ENCODE peak calls at places on chromosome 7, in five cellular contexts. One of them, this sample, is unnamed.
A peak's percentile ranks its signal among the peaks of the same experiment; 100 is the strongest.

GRCh38 chr7:12635830-12636229 is 51.6 kb upstream of the ARL4A start:
- DNase-seq in renal cortical epithelial cell: no peak
- DNase-seq in psoas muscle: no peak
- DNase-seq in GM12865: peak; percentile 63
- DNase-seq in foreskin fibroblast: no peak
- DNase-seq in this sample: peak; percentile 13

GRCh38 chr7:19698331-19698730 is 10.5 kb downstream of the POLR1F start:
- DNase-seq in renal cortical epithelial cell: no peak
- DNase-seq in psoas muscle: no peak
- DNase-seq in GM12865: no peak
- DNase-seq in foreskin fibroblast: no peak
- DNase-seq in this sample: no peak

GRCh38 chr7:130037703-130038102 is 13.5 kb downstream of the ZC3HC1 start:
- DNase-seq in renal cortical epithelial cell: peak; percentile 18
- DNase-seq in psoas muscle: no peak
- DNase-seq in GM12865: no peak
- DNase-seq in foreskin fibroblast: no peak
- DNase-seq in this sample: no peak

GRCh38 chr7:149742075-149742701 is 31.2 kb downstream of the ZNF467 start:
- DNase-seq in renal cortical epithelial cell: peak; percentile 39
- DNase-seq in psoas muscle: peak; percentile 65
- DNase-seq in GM12865: peak; percentile 55
- DNase-seq in foreskin fibroblast: peak; percentile 39
- DNase-seq in this sample: peak; percentile 85

GRCh38 chr7:1422512-1423265 is 36.6 kb downstream of the MICALL2 start:
- DNase-seq in renal cortical epithelial cell: no peak
- DNase-seq in psoas muscle: no peak
- DNase-seq in GM12865: no peak
- DNase-seq in foreskin fibroblast: no peak
- DNase-seq in this sample: no peak

GRCh38 chr7:42342381-42342780 is 105.4 kb upstream of the GLI3 start:
- DNase-seq in renal cortical epithelial cell: no peak
- DNase-seq in psoas muscle: no peak
- DNase-seq in GM12865: no peak
- DNase-seq in foreskin fibroblast: no peak
- DNase-seq in this sample: no peak

GRCh38 chr7:83976302-83976701 is 218.3 kb downstream of the SEMA3A start:
- DNase-seq in renal cortical epithelial cell: peak; percentile 26
- DNase-seq in psoas muscle: no peak
- DNase-seq in GM12865: peak; percentile 43
- DNase-seq in foreskin fibroblast: peak; percentile 26
- DNase-seq in this sample: peak; percentile 38

GRCh38 chr7:44056681-44057080 is 8.7 kb downstream of the PGAM2 start:
- DNase-seq in renal cortical epithelial cell: no peak
- DNase-seq in psoas muscle: no peak
- DNase-seq in GM12865: no peak
- DNase-seq in foreskin fibroblast: no peak
- DNase-seq in this sample: no peak

GRCh38 chr7:96508371-96508770 is 186.5 kb upstream of the SLC25A13 start:
- DNase-seq in renal cortical epithelial cell: no peak
- DNase-seq in psoas muscle: no peak
- DNase-seq in GM12865: no peak
- DNase-seq in foreskin fibroblast: no peak
- DNase-seq in this sample: no peak

GRCh38 chr7:4738711-4739527 is 36.5 kb upstream of the AP5Z1 start:
- DNase-seq in renal cortical epithelial cell: peak; percentile 88
- DNase-seq in psoas muscle: peak; percentile 56
- DNase-seq in GM12865: peak; percentile 48
- DNase-seq in foreskin fibroblast: peak; percentile 84
- DNase-seq in this sample: no peak

GRCh38 chr7:50404392-50404791 is 45.8 kb downstream of the FIGNL1 start:
- DNase-seq in renal cortical epithelial cell: no peak
- DNase-seq in psoas muscle: no peak
- DNase-seq in GM12865: no peak
- DNase-seq in foreskin fibroblast: no peak
- DNase-seq in this sample: no peak

GRCh38 chr7:105388373-105389089 is at the start of gene SRPK2:
- DNase-seq in renal cortical epithelial cell: no peak
- DNase-seq in psoas muscle: peak; percentile 78
- DNase-seq in GM12865: peak; percentile 85
- DNase-seq in foreskin fibroblast: peak; percentile 51
- DNase-seq in this sample: peak; percentile 93

GRCh38 chr7:87225696-87226095 is 6.2 kb upstream of the TMEM243 start:
- DNase-seq in renal cortical epithelial cell: peak; percentile 94
- DNase-seq in psoas muscle: no peak
- DNase-seq in GM12865: no peak
- DNase-seq in foreskin fibroblast: peak; percentile 47
- DNase-seq in this sample: no peak

GRCh38 chr7:116728413-116728812 is 56.4 kb downstream of the MET start:
- DNase-seq in renal cortical epithelial cell: no peak
- DNase-seq in psoas muscle: no peak
- DNase-seq in GM12865: no peak
- DNase-seq in foreskin fibroblast: no peak
- DNase-seq in this sample: no peak

GRCh38 chr7:120725376-120726039 is 132.4 kb downstream of the TSPAN12 start:
- DNase-seq in renal cortical epithelial cell: peak; percentile 61
- DNase-seq in psoas muscle: no peak
- DNase-seq in GM12865: peak; percentile 49
- DNase-seq in foreskin fibroblast: no peak
- DNase-seq in this sample: peak; percentile 18

GRCh38 chr7:7550663-7551062 is 15.0 kb upstream of the COL28A1 start:
- DNase-seq in renal cortical epithelial cell: peak; percentile 94
- DNase-seq in psoas muscle: no peak
- DNase-seq in GM12865: no peak
- DNase-seq in foreskin fibroblast: no peak
- DNase-seq in this sample: no peak

GRCh38 chr7:156038345-156038744 is 226.1 kb upstream of the SHH start:
- DNase-seq in renal cortical epithelial cell: no peak
- DNase-seq in psoas muscle: no peak
- DNase-seq in GM12865: no peak
- DNase-seq in foreskin fibroblast: no peak
- DNase-seq in this sample: no peak